ENCODE peak calls at places on chromosomes 12 and 14, in four cellular contexts. Z is dorsolateral prefrontal cortex, W is glutamatergic neuron, E is body of pancreas. P is an unnamed sample.

GRCh38 chr14:100585448-100586152 is 1.6 kb downstream of the BEGAIN start:
- DNase-seq in E (no peak), W (peak), Z (no peak), P (no peak)

GRCh38 chr14:23406725-23407355 is 1.2 kb downstream of the MYH6 start:
- DNase-seq in E (no peak), Z (no peak), W (no peak), P (no peak)

GRCh38 chr12:12835378-12836145 is 22.4 kb downstream of the DDX47 start:
- DNase-seq in Z (no peak), W (no peak), E (no peak), P (no peak)

GRCh38 chr12:131500564-131500963 is 210.3 kb upstream of the SFSWAP start:
- DNase-seq in E (no peak), Z (no peak), W (no peak), P (no peak)

GRCh38 chr14:69288956-69289705 is 29.2 kb downstream of the GALNT16 start:
- DNase-seq in E (no peak), W (no peak), Z (no peak), P (no peak)

GRCh38 chr12:52006726-52007157 is at the start of gene TAMALIN:
- DNase-seq in Z (peak), W (peak), E (peak), P (peak)

GRCh38 chr12:209851-210250 is 4.1 kb downstream of the SLC6A12 start:
- DNase-seq in E (no peak), W (no peak), Z (no peak), P (no peak)

GRCh38 chr12:49813131-49813530 is 15.1 kb downstream of the NCKAP5L start:
- DNase-seq in W (no peak), E (no peak), Z (no peak), P (no peak)

GRCh38 chr12:127052491-127053232 is 1214.3 kb upstream of the TMEM132C start:
- DNase-seq in W (no peak), Z (no peak), E (no peak), P (no peak)

GRCh38 chr14:23000860-23001259 is 9.1 kb downstream of the C14orf93 start:
- DNase-seq in Z (no peak), E (no peak), W (no peak), P (no peak)

GRCh38 chr14:70442750-70443149 is 9.2 kb upstream of the ADAM21 start:
- DNase-seq in Z (no peak), W (no peak), E (no peak), P (no peak)

GRCh38 chr14:95136631-95137030 is 20.7 kb downstream of the DICER1 start:
- DNase-seq in E (no peak), W (no peak), Z (no peak), P (no peak)

DNA sequence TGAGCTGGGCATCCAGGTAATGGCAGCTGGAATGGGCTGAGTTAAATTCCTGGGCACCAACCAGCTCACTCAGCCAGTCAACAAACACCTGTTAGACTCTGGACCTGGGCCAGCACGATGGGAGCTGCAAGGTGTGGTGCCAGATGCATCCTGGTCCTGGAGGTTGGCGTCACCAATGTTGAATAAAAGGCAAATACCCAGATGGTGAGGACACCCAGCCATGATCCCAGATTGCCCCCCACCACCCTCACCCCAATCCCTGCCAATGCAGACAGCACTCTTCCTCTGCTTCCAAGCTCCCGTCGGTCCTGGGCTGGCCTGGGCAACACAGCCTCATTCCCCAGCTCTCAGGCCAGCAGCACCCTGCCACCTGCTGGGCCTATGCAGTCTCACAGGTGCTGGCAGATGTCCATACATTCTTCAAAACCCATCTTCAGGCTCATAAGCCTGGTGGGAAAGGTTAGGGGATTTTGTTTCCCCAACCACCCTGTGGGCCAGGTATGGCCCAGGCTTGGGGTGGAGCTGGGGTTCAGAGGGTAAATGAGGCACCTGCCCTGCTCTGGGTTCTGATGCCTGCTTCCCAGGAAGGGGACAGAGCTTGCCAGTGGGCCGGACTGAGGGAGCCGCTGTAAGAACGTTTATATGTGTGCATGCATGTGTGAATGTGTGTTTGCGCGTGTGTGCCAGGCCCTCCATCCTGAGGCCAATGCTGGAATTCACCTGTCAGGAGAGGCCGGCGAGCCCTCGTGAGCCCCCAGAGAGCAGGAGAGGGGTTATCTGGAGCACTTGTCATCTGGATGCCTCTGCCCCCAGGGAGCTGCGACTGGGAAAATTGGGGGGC is 58.0 kb downstream of the LGMN start:
- DNase-seq in E (peak), W (peak), Z (no peak), P (no peak)
- TF ChIP-seq CTCF in E (peak), W (peak), Z (no peak), P (peak)

DNA sequence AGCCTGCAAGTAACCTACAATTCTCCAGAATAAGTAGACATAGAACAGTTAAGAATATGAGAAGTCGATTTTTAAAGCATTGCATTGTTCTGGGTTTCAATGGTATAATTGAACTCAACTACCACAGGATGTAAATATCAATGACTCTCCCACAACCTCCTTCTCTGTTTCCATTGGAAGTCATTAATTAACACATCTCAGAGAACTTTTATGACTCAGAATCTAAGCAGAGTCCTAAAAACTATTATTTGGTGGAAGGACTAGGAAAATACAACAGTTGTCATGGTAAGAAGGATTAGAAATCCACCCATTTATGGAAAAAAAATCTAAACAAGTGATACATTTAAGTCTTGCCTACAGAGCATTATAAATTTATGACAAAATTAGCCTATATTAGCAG is 21.1 kb upstream of the CPNE8 start:
- DNase-seq in E (no peak), W (no peak), Z (no peak), P (no peak)
- TF ChIP-seq CTCF in E (no peak), W (no peak), Z (no peak), P (no peak)

GRCh38 chr12:104619305-104619704 is 162.6 kb downstream of the CHST11 start:
- DNase-seq in E (no peak), W (no peak), Z (no peak), P (no peak)

GRCh38 chr12:104618691-104619090 is 161.9 kb downstream of the CHST11 start:
- DNase-seq in W (no peak), Z (no peak), E (no peak), P (no peak)

GRCh38 chr12:104612381-104612780 is 155.6 kb downstream of the CHST11 start:
- DNase-seq in W (no peak), Z (no peak), E (no peak), P (no peak)

GRCh38 chr12:104611671-104612070 is 154.9 kb downstream of the CHST11 start:
- DNase-seq in Z (no peak), E (no peak), W (no peak), P (no peak)

GRCh38 chr12:104615048-104615561 is 158.4 kb downstream of the CHST11 start:
- DNase-seq in E (no peak), Z (no peak), W (no peak), P (no peak)
- TF ChIP-seq CTCF in E (no peak), Z (no peak), W (no peak), P (no peak)

DNA sequence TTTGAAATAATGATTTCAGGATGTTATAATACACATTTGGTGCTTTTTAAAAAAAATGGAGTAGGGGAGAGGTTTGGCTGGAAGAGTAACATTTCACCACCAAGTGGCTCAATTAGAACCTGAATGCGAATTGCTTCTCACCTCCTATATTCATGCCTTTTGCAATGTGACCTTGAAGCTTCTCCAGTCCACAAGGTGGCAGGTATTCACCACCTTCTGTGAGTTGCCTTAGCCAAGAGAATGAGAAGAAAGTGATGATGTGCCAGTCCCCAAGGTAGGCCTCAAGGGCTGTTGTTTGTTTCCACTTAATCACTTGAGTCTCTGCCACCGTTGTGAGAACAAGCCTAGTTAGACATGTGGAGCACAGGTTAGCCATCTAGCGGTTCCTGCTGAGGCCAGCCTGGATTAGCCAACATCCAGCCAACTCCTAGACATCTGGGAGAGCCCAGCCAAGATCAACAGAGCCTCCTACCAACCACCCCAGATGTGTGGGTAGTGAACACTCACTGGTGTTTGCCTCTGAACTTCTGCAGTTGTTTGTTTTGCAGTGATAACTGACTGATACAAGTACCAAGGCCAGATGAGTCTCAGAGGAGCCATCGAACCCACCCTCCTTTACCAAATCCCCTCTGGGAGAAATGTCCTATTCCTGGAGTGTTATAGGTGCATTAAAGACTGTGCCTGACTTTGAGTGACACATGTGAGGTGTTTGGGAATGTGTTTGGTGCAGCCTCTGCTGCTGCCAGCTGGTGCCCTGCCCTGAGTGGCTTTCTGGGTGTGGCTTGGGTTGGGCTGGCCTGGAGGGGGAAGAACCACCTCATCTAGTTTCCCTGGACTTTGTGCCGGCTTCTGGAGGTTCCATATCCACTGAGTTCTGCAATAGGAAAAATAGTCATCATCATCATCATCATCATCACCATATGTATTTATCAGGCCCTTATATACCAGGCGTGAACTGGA is 132.5 kb upstream of the RFLNA start:
- DNase-seq in E (no peak), W (no peak), Z (no peak), P (no peak)
- TF ChIP-seq CTCF in E (no peak), W (no peak), Z (no peak), P (no peak)

DNA sequence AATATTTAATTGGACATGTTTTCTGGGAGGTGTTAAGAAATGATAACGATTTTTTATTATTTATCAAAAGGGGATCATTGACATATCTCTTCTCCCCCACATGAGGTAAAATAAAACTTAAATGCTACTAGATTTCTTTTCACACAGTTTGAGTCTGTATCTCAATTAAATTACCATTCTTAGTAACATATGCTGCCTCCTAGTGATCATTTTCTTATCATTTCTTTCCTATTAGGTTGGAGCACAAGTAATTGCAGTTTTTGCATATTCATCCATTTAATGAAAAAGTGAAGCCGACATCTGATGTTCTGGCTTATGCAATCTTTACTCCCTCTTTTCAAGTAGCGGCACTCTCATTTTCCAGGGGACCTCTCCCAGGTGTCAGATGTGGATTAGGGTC is 24.9 kb downstream of the PUS7L start:
- DNase-seq in Z (no peak), E (no peak), W (no peak), P (no peak)
- TF ChIP-seq CTCF in Z (no peak), E (no peak), W (no peak), P (peak)

P was measured in osteocyte.